ENCODE peak calls at places on chromosomes 13 and 19, in ten cellular contexts. R is PC-9; Z is lower leg skin; L is endothelial cell of umbilical vein; F is gastrocnemius medialis; N is spleen; A is cardiac muscle cell; O is foreskin fibroblast; I is CD8-positive, alpha-beta T cell; D is mucosa of descending colon. X is an unnamed sample.

GRCh38 chr19:49133621-49134454 is 14.5 kb downstream of the PPFIA3 start:
- DNase-seq in N (no peak), D (peak), F (no peak), A (peak), R (no peak), L (peak), I (no peak), Z (peak), O (no peak), X (peak)

GRCh38 chr13:95356916-95357315 is 55.7 kb upstream of the ABCC4 start:
- DNase-seq in A (no peak), L (no peak), N (peak), I (no peak), F (no peak), O (no peak), R (no peak), D (no peak), Z (no peak), X (no peak)

GRCh38 chr13:113004126-113004525 is 35.1 kb downstream of the MCF2L start:
- DNase-seq in N (no peak), A (no peak), D (no peak), O (no peak), F (no peak), R (no peak), Z (no peak), I (no peak), L (no peak), X (no peak)

GRCh38 chr19:48274173-48274572 is 4.3 kb downstream of the ZNF114 start:
- DNase-seq in N (no peak), F (no peak), D (no peak), Z (no peak), L (no peak), I (no peak), A (no peak), O (peak), R (no peak), X (no peak)

GRCh38 chr13:84655677-84656076 is 773.4 kb upstream of the SLITRK1 start:
- DNase-seq in L (no peak), F (no peak), N (no peak), D (no peak), I (no peak), R (no peak), O (peak), A (no peak), Z (no peak), X (no peak)

GRCh38 chr13:79141082-79141481 is 265.0 kb downstream of the RBM26 start:
- DNase-seq in L (no peak), F (no peak), I (no peak), Z (no peak), R (no peak), O (no peak), D (no peak), N (no peak), A (no peak), X (no peak)

GRCh38 chr19:39112338-39112890 is 13.2 kb upstream of the PAK4 start:
- DNase-seq in F (no peak), N (no peak), A (no peak), L (no peak), Z (no peak), R (peak), D (no peak), I (no peak), O (no peak), X (peak)

GRCh38 chr13:51628059-51628852 is 44.0 kb downstream of the WDFY2 start:
- DNase-seq in O (peak), A (no peak), L (no peak), I (no peak), N (no peak), F (no peak), R (no peak), Z (no peak), D (no peak), X (no peak)

GRCh38 chr13:41071775-41072174 is 10.5 kb downstream of the WBP4 start:
- DNase-seq in F (no peak), I (no peak), A (no peak), D (no peak), N (no peak), O (no peak), L (no peak), Z (no peak), R (no peak), X (no peak)

GRCh38 chr19:19750842-19751790 is 18.2 kb upstream of the ZNF14 start:
- DNase-seq in I (no peak), A (no peak), L (no peak), F (no peak), N (no peak), R (no peak), O (no peak), Z (no peak), D (no peak), X (no peak)

GRCh38 chr19:19747357-19748220 is 14.7 kb upstream of the ZNF14 start:
- DNase-seq in N (peak), I (no peak), F (no peak), O (no peak), R (no peak), A (no peak), D (no peak), L (no peak), Z (no peak), X (no peak)

GRCh38 chr19:19750131-19750841 is 17.4 kb upstream of the ZNF14 start:
- DNase-seq in O (no peak), F (no peak), D (no peak), R (no peak), L (no peak), N (no peak), A (no peak), Z (no peak), I (no peak), X (no peak)

GRCh38 chr19:19748249-19748938 is 15.5 kb upstream of the ZNF14 start:
- DNase-seq in O (no peak), L (no peak), R (no peak), A (no peak), Z (no peak), F (no peak), D (no peak), N (peak), I (no peak), X (no peak)

DNA sequence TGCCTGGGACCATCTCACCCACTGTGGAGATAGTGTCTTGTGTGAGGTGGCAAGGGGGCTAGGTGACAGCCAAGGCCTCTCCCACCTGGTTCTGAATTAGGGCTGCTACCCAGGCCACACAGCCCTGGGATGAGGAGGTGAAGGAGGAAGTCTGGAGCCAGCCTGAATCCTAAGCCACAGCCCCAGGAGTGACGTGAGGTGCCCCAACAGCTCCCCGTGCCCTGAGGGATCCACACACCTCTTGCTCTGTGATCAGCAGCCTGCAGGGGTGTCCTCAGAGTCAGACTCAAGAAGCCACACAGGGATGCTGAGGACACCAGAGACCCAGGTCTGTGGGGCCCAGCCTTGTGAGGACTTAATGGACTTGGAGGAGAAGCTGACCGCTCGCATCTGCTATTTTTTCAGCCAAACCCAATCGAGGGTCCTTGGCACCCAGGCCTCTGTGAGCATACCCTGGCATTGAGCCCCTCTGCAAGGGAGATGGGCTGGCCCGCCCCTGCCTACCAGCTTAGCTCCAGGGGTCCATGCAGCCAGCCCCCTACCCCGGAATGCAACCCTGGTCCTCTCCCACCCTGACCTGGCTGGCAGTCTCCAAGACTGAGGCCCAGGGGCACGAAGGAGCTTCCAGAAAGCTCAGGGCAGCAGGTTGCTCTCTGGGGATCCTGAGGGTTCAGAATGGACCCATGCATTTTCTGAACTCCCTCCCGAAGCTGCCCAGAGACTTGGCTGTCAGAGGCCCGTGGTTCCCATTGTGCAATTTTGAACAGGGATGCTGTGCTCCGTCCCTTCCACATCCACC is 16.6 kb upstream of the ZNF14 start:
- DNase-seq in R (no peak), L (no peak), A (no peak), I (no peak), F (no peak), N (no peak), D (no peak), O (no peak), Z (no peak), X (no peak)
- H3K4me3 ChIP-seq in R (no peak), L (no peak), A (no peak), I (no peak), F (no peak), N (no peak), D (no peak), O (no peak), Z (no peak), X (no peak)

GRCh38 chr13:66266348-66266747 is 963.8 kb downstream of the PCDH9 start:
- DNase-seq in L (no peak), F (no peak), I (no peak), R (no peak), D (no peak), N (no peak), A (no peak), Z (no peak), O (no peak), X (no peak)
- TF ChIP-seq CTCF in L (no peak), F (no peak), I (no peak), R (no peak), D (no peak), N (no peak), A (no peak), Z (no peak), O (no peak), X (no peak)

GRCh38 chr19:16068696-16069259 is 7.5 kb upstream of the TPM4 start:
- DNase-seq in Z (no peak), N (no peak), R (no peak), D (no peak), O (no peak), F (no peak), L (peak), A (no peak), I (no peak), X (peak)
- H3K4me3 ChIP-seq in Z (no peak), N (peak), R (peak), D (no peak), O (no peak), F (no peak), L (peak), A (no peak), I (no peak), X (peak)

GRCh38 chr19:21877976-21878375 is 42.0 kb upstream of the ZNF43 start:
- DNase-seq in N (no peak), R (no peak), L (no peak), A (no peak), O (no peak), Z (no peak), D (no peak), I (no peak), F (no peak), X (no peak)
- TF ChIP-seq CTCF in N (no peak), R (no peak), L (no peak), A (no peak), O (no peak), Z (no peak), D (no peak), I (no peak), F (no peak), X (no peak)